ENCODE peak calls at places on chromosome 13, in six cellular contexts. F is adrenal gland; X is aorta; T is CD4-positive, alpha-beta memory T cell; S is MM.1S; U is upper lobe of right lung. P is an unnamed sample. For H3K36me3 and H3K27me3, the result is how much of the 10 kb centered on the place peaks cover.

GRCh38 chr13:77698211-77699058 is 948 bp downstream of the SLAIN1 start:
- DNase-seq in S (peak), U (peak), X (peak), T (peak), F (peak), P (no peak)

GRCh38 chr13:23870356-23871146 is 18.6 kb downstream of the MIPEP start:
- DNase-seq in F (no peak), X (no peak), S (no peak), T (no peak), U (no peak), P (no peak)

GRCh38 chr13:98854448-98854847 is 102.0 kb upstream of the SLC15A1 start:
- DNase-seq in S (no peak), U (no peak), X (no peak), F (no peak), T (no peak), P (no peak)

GRCh38 chr13:104385409-104385808 is 1319.2 kb upstream of the SLC10A2 start:
- DNase-seq in U (no peak), X (no peak), T (no peak), F (no peak), S (no peak), P (peak)

GRCh38 chr13:77345150-77345780 is 18.4 kb upstream of the MYCBP2 start:
- DNase-seq in T (peak), S (no peak), U (no peak), F (no peak), X (no peak), P (peak)

GRCh38 chr13:114161028-114161556 is 18.0 kb upstream of the CFAP97D2 start:
- DNase-seq in S (no peak), F (no peak), X (no peak), T (no peak), U (no peak), P (no peak)

GRCh38 chr13:81184556-81185265 is 843.8 kb upstream of the SPRY2 start:
- DNase-seq in S (no peak), X (no peak), T (no peak), F (no peak), U (no peak), P (peak)

GRCh38 chr13:45584816-45585215 is 30.7 kb downstream of the ERICH6B start:
- DNase-seq in U (no peak), T (no peak), S (no peak), X (no peak), F (peak), P (peak)

GRCh38 chr13:44719857-44720671 is 143.9 kb upstream of the TSC22D1 start:
- DNase-seq in U (no peak), T (no peak), S (no peak), F (no peak), X (no peak), P (no peak)

GRCh38 chr13:50123862-50124535 is 108.8 kb downstream of the KCNRG start:
- DNase-seq in T (peak), U (peak), F (peak), S (peak), X (peak), P (peak)

GRCh38 chr13:101511766-101512165 is 59.3 kb downstream of the ITGBL1 start:
- DNase-seq in T (no peak), X (no peak), S (no peak), F (no peak), U (no peak), P (no peak)

GRCh38 chr13:102609696-102610095 is 12.9 kb downstream of the TPP2 start:
- DNase-seq in F (no peak), S (no peak), T (no peak), X (no peak), U (no peak), P (no peak)

GRCh38 chr13:24007979-24008620 is 110.8 kb upstream of the C1QTNF9B start:
- DNase-seq in U (no peak), F (no peak), T (no peak), X (no peak), S (no peak), P (peak)

GRCh38 chr13:102948006-102948405 is 102.2 kb downstream of the ERCC5 start:
- DNase-seq in F (peak), T (no peak), U (no peak), X (no peak), S (no peak), P (no peak)

GRCh38 chr13:81058916-81059290 is 718.0 kb upstream of the SPRY2 start:
- DNase-seq in X (no peak), S (no peak), U (no peak), T (no peak), F (no peak), P (peak)

GRCh38 chr13:92513672-92514071 is 712.9 kb upstream of the GPC6 start:
- DNase-seq in U (no peak), S (no peak), T (no peak), F (no peak), X (no peak), P (peak)

GRCh38 chr13:81916471-81916870 is 1575.5 kb upstream of the SPRY2 start:
- DNase-seq in U (no peak), F (no peak), S (no peak), T (no peak), X (no peak), P (no peak)

GRCh38 chr13:59340581-59340980 is 823.1 kb downstream of the DIAPH3 start:
- DNase-seq in X (no peak), U (no peak), F (no peak), T (no peak), S (no peak), P (no peak)

GRCh38 chr13:33307820-33308219 is 22.3 kb upstream of the STARD13 start:
- DNase-seq in X (no peak), T (no peak), U (no peak), S (no peak), F (no peak), P (no peak)

GRCh38 chr13:43397110-43397509 is 373.7 kb downstream of the DNAJC15 start:
- DNase-seq in F (no peak), X (no peak), S (no peak), T (no peak), U (no peak), P (no peak)

GRCh38 chr13:29548722-29549446 is 46.6 kb downstream of the SLC7A1 start:
- DNase-seq in T (no peak), X (no peak), U (no peak), F (no peak), S (no peak), P (no peak)

GRCh38 chr13:20974981-20975585 is 72.5 kb upstream of the XPO4 start:
- DNase-seq in F (no peak), S (no peak), T (no peak), X (no peak), U (no peak), P (no peak)
- H3K36me3 ChIP-seq in F (under half), S (under half), T (under half), X (under half), U (half or more), P (under half)

DNA sequence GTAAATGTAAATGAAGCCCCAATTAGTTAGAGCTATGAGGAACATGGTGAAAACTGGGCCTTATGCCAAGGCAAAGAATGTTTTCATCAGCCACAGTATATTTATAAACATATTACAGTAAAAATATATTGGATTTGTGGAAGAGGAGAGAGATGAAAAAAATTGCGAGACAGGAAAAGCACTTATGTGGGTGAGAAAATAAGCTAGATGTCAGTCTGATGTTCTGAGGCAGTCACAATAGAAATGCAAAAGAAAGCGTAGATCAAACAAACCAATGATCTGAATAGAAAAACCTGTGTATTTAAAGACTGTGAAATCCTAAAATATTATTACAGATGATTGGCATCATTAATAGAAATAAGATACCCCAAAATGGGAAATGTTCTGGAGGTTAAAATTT is 1332.5 kb downstream of the SLITRK5 start:
- DNase-seq in U (no peak), F (no peak), T (no peak), X (no peak), S (no peak), P (no peak)
- H3K4me3 ChIP-seq in U (no peak), F (no peak), T (no peak), X (no peak), S (no peak), P (no peak)

GRCh38 chr13:19681517-19681916 is 48.1 kb downstream of the MPHOSPH8 start:
- DNase-seq in T (no peak), F (no peak), S (peak), U (no peak), X (no peak), P (no peak)
- H3K27me3 ChIP-seq in T (under half), F (under half), S (under half), U (under half), X (under half), P (under half)

DNA sequence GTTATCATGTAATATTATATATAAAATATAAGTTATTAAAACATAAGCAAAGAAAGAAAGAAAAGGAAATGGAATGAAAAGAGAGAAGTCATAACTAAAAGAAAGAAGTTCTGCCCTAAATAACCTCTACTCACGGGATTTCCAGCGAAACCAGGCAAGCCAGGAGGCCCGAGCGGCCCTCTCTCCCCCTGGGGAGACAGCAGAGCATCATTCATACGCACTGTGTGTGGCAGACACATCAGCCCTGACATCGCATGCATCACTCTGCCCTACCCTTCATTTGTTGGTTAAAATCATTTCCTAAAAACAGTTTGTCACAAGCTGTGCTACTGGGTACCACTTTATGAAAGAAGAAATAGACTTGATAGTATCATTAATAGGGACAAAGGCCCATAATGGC is 95.2 kb downstream of the COL4A1 start:
- DNase-seq in U (no peak), T (no peak), S (no peak), F (no peak), X (no peak), P (no peak)
- H3K36me3 ChIP-seq in U (under half), T (under half), S (under half), F (under half), X (under half), P (under half)

GRCh38 chr13:85334187-85334586 is 465.0 kb downstream of the SLITRK6 start:
- DNase-seq in T (no peak), F (no peak), S (no peak), U (no peak), X (no peak), P (no peak)

GRCh38 chr13:85332595-85332994 is 466.6 kb downstream of the SLITRK6 start:
- DNase-seq in U (no peak), T (no peak), S (no peak), F (no peak), X (no peak), P (no peak)

GRCh38 chr13:85333511-85333910 is 465.7 kb downstream of the SLITRK6 start:
- DNase-seq in S (no peak), U (no peak), T (no peak), F (no peak), X (no peak), P (no peak)
- H3K4me3 ChIP-seq in S (no peak), U (no peak), T (no peak), F (no peak), X (no peak), P (no peak)

DNA sequence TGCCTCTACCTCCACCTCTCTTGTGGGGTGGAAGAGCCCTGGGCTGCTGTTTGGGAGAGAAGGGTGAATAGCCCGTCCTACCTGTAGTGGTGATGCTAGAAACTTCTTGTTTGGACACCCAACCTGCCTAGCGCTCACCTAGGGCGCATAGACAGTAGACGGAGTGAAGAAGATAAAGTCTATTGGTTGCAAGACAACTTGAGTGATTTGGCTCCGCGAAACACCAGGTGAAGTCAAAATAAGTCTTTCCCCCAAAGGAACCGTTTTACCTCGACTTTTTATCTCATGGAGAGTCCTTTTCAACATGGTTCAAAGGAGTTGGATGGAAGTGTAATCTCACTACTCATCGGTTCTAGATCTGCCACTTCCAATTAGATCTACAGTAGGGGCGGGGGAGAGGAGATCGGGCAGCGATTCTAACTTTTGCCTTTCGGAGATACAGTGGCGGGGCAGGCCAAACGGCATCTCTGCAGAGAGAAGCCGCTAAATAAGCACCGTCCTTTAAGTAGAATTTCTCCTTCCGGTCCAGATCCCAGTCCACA is 694 bp upstream of the ZIC5 start:
- DNase-seq in F (no peak), X (no peak), U (no peak), T (peak), S (no peak), P (no peak)
- H3K27me3 ChIP-seq in F (half or more), X (under half), U (half or more), T (half or more), S (under half), P (half or more)

P was measured in bronchial epithelial cell.